ENCODE peak calls at places on chromosome 9, in four cellular contexts. E is NCI-H1092 treated with DMSO at 0.1 percent for 48 hours, N is activated T-cell treated with anti-CD3 and anti-CD28 coated beads for 1 hour, S is endothelial cell. P is an unnamed sample.

GRCh38 chr9:87892956-87893355 is 10.3 kb downstream of the SPATA31E1 start:
- DNase-seq in E (no peak), N (no peak), S (no peak), P (no peak)

GRCh38 chr9:129811967-129812363 is 9.0 kb downstream of the TOR1B start:
- DNase-seq in E (no peak), N (no peak), S (no peak), P (no peak)

GRCh38 chr9:16627967-16628366 is 242.5 kb downstream of the BNC2 start:
- DNase-seq in E (no peak), N (no peak), S (no peak), P (no peak)

GRCh38 chr9:18472435-18472834 is 1.5 kb upstream of the ADAMTSL1 start:
- DNase-seq in E (no peak), N (no peak), S (no peak), P (peak)

GRCh38 chr9:134894136-134894860 is 13.7 kb downstream of the FCN2 start:
- DNase-seq in E (no peak), N (no peak), S (no peak), P (no peak)

GRCh38 chr9:133854048-133854447 is 115.9 kb upstream of the SARDH start:
- DNase-seq in E (no peak), N (no peak), S (no peak), P (no peak)

GRCh38 chr9:114279693-114280092 is 43.2 kb upstream of the ORM1 start:
- DNase-seq in E (no peak), N (no peak), S (no peak), P (no peak)

GRCh38 chr9:121926417-121926816 is 166.7 kb downstream of the TTLL11 start:
- DNase-seq in E (peak), N (no peak), S (no peak), P (no peak)

GRCh38 chr9:77707696-77708095 is 59.6 kb upstream of the GNA14 start:
- DNase-seq in E (no peak), N (no peak), S (no peak), P (no peak)

GRCh38 chr9:20292002-20292401 is 330.3 kb downstream of the MLLT3 start:
- DNase-seq in E (no peak), N (no peak), S (no peak), P (no peak)

GRCh38 chr9:99357575-99357974 is 135.5 kb downstream of the SEC61B start:
- DNase-seq in E (peak), N (no peak), S (no peak), P (no peak)

P was measured in NCI-H345.